ENCODE peak calls at places on chromosomes 5 and 9, in five cellular contexts. J, T, Z, M and W are unnamed samples.

GRCh38 chr5:111447822-111448221 is 64.5 kb downstream of the STARD4 start:
- DNase-seq in J (no peak), T (peak), Z (no peak), M (no peak), W (no peak)

GRCh38 chr5:25554077-25554476 is 909.3 kb upstream of the CDH10 start:
- DNase-seq in J (no peak), T (no peak), Z (no peak), M (no peak), W (no peak)

GRCh38 chr5:172744106-172745104 is 26.6 kb downstream of the DUSP1 start:
- DNase-seq in J (no peak), T (no peak), Z (no peak), M (no peak), W (peak)

GRCh38 chr5:42547146-42547545 is 123.9 kb downstream of the GHR start:
- DNase-seq in J (no peak), T (no peak), Z (peak), M (no peak), W (peak)

GRCh38 chr9:82346040-82346439 is 357.5 kb downstream of the SPATA31D1 start:
- DNase-seq in J (no peak), T (no peak), Z (no peak), M (no peak), W (no peak)

GRCh38 chr5:59555596-59555995 is 337.9 kb downstream of the PDE4D start:
- DNase-seq in J (no peak), T (no peak), Z (no peak), M (no peak), W (no peak)

GRCh38 chr5:71601222-71602026 is 14.3 kb downstream of the MCCC2 start:
- DNase-seq in J (peak), T (peak), Z (peak), M (peak), W (peak)

GRCh38 chr9:38335686-38336085 is 56.8 kb upstream of the ALDH1B1 start:
- DNase-seq in J (no peak), T (peak), Z (no peak), M (no peak), W (no peak)

GRCh38 chr9:35776018-35776417 is 15.4 kb upstream of the NPR2 start:
- DNase-seq in J (no peak), T (peak), Z (no peak), M (no peak), W (no peak)

GRCh38 chr5:141359790-141360426 is at the start of gene PCDHGB2:
- DNase-seq in J (peak), T (peak), Z (peak), M (no peak), W (peak)

GRCh38 chr9:107693620-107694326 is 204.2 kb upstream of the KLF4 start:
- DNase-seq in J (no peak), T (no peak), Z (no peak), M (no peak), W (peak)

GRCh38 chr9:84301851-84302250 is 38.7 kb downstream of the SLC28A3 start:
- DNase-seq in J (no peak), T (no peak), Z (peak), M (no peak), W (peak)

GRCh38 chr9:115086461-115086860 is 31.5 kb downstream of the TNC start:
- DNase-seq in J (no peak), T (no peak), Z (no peak), M (no peak), W (no peak)

GRCh38 chr5:140881889-140882590 is at the start of gene PCDHA13:
- DNase-seq in J (no peak), T (no peak), Z (peak), M (no peak), W (peak)

GRCh38 chr9:130694205-130694604 is 625 bp downstream of the EXOSC2 start:
- DNase-seq in J (no peak), T (no peak), Z (no peak), M (no peak), W (no peak)

GRCh38 chr9:91572044-91572443 is 148.4 kb upstream of the NFIL3 start:
- DNase-seq in J (no peak), T (peak), Z (peak), M (no peak), W (peak)

GRCh38 chr9:23172979-23173637 is 652.9 kb downstream of the ELAVL2 start:
- DNase-seq in J (no peak), T (no peak), Z (no peak), M (no peak), W (no peak)

GRCh38 chr5:1648806-1649205 is 125.0 kb upstream of the LPCAT1 start:
- DNase-seq in J (no peak), T (no peak), Z (no peak), M (no peak), W (no peak)

GRCh38 chr5:139787568-139788293 is 7.9 kb upstream of the PSD2 start:
- DNase-seq in J (peak), T (peak), Z (peak), M (peak), W (peak)

GRCh38 chr9:95750725-95751644 is 124.5 kb upstream of the ERCC6L2 start:
- DNase-seq in J (peak), T (no peak), Z (no peak), M (peak), W (no peak)

GRCh38 chr5:143806568-143806967 is 5.4 kb upstream of the HMHB1 start:
- DNase-seq in J (no peak), T (no peak), Z (no peak), M (no peak), W (no peak)

GRCh38 chr5:96893342-96893741 is 17.0 kb downstream of the ERAP2 start:
- DNase-seq in J (no peak), T (no peak), Z (peak), M (no peak), W (peak)

GRCh38 chr5:172712610-172713009 is 58.4 kb downstream of the DUSP1 start:
- DNase-seq in J (no peak), T (no peak), Z (no peak), M (no peak), W (no peak)